ENCODE peak calls at places on chromosomes 1 and 21, in nine cellular contexts. One of them, this sample, is unnamed.

GRCh38 chr1:66607458-66607857 is 73.5 kb downstream of the SGIP1 start:
- DNase-seq in GM12878: no peak
- DNase-seq in K562: peak; percentile 13
- DNase-seq in SK-N-SH: no peak
- DNase-seq in stomach: no peak
- DNase-seq in upper lobe of left lung: no peak
- DNase-seq in transverse colon: no peak
- DNase-seq in suprapubic skin: no peak
- DNase-seq in esophagus muscularis mucosa: no peak
- DNase-seq in this sample: no peak

GRCh38 chr1:226510453-226510852 is 38.1 kb upstream of the STUM start:
- DNase-seq in K562: no peak
- DNase-seq in transverse colon: no peak
- DNase-seq in esophagus muscularis mucosa: no peak
- DNase-seq in SK-N-SH: no peak
- DNase-seq in upper lobe of left lung: no peak
- DNase-seq in GM12878: no peak
- DNase-seq in suprapubic skin: no peak
- DNase-seq in stomach: peak; percentile 13
- DNase-seq in this sample: no peak

GRCh38 chr1:32474954-32475353 is 10.1 kb downstream of the ZBTB8B start:
- DNase-seq in K562: no peak
- DNase-seq in GM12878: no peak
- DNase-seq in SK-N-SH: no peak
- DNase-seq in upper lobe of left lung: no peak
- DNase-seq in transverse colon: no peak
- DNase-seq in stomach: no peak
- DNase-seq in esophagus muscularis mucosa: no peak
- DNase-seq in suprapubic skin: no peak
- DNase-seq in this sample: no peak

GRCh38 chr1:53073899-53074311 is 11.9 kb downstream of the PODN start:
- DNase-seq in GM12878: no peak
- DNase-seq in suprapubic skin: peak; percentile 61
- DNase-seq in transverse colon: peak; percentile 8
- DNase-seq in esophagus muscularis mucosa: no peak
- DNase-seq in SK-N-SH: peak; percentile 28
- DNase-seq in K562: no peak
- DNase-seq in stomach: peak; percentile 22
- DNase-seq in upper lobe of left lung: peak; percentile 65
- DNase-seq in this sample: peak; percentile 88

GRCh38 chr1:37519613-37520012 is 5.0 kb upstream of the MEAF6 start:
- DNase-seq in suprapubic skin: no peak
- DNase-seq in upper lobe of left lung: no peak
- DNase-seq in SK-N-SH: no peak
- DNase-seq in stomach: no peak
- DNase-seq in esophagus muscularis mucosa: no peak
- DNase-seq in transverse colon: no peak
- DNase-seq in GM12878: no peak
- DNase-seq in K562: no peak
- DNase-seq in this sample: peak; percentile 10

GRCh38 chr1:112522621-112523020 is 13.9 kb downstream of the WNT2B start:
- DNase-seq in transverse colon: no peak
- DNase-seq in stomach: no peak
- DNase-seq in K562: no peak
- DNase-seq in upper lobe of left lung: no peak
- DNase-seq in suprapubic skin: no peak
- DNase-seq in GM12878: no peak
- DNase-seq in SK-N-SH: no peak
- DNase-seq in esophagus muscularis mucosa: no peak
- DNase-seq in this sample: no peak

GRCh38 chr1:94096797-94097549 is 24.0 kb downstream of the ABCA4 start:
- DNase-seq in GM12878: no peak
- DNase-seq in K562: no peak
- DNase-seq in upper lobe of left lung: no peak
- DNase-seq in stomach: no peak
- DNase-seq in esophagus muscularis mucosa: no peak
- DNase-seq in transverse colon: peak; percentile 13
- DNase-seq in SK-N-SH: no peak
- DNase-seq in suprapubic skin: no peak
- DNase-seq in this sample: peak; percentile 80

GRCh38 chr1:59116920-59117542 is 179.9 kb upstream of the FGGY start:
- DNase-seq in upper lobe of left lung: no peak
- DNase-seq in esophagus muscularis mucosa: peak; percentile 57
- DNase-seq in SK-N-SH: no peak
- DNase-seq in suprapubic skin: no peak
- DNase-seq in stomach: no peak
- DNase-seq in transverse colon: no peak
- DNase-seq in K562: no peak
- DNase-seq in GM12878: no peak
- DNase-seq in this sample: no peak

GRCh38 chr1:11237364-11237755 is 25.0 kb downstream of the MTOR start:
- DNase-seq in SK-N-SH: no peak
- DNase-seq in esophagus muscularis mucosa: no peak
- DNase-seq in upper lobe of left lung: no peak
- DNase-seq in K562: no peak
- DNase-seq in suprapubic skin: no peak
- DNase-seq in transverse colon: no peak
- DNase-seq in GM12878: no peak
- DNase-seq in stomach: no peak
- DNase-seq in this sample: no peak

GRCh38 chr21:34884346-34884929 is 164.7 kb downstream of the RUNX1 start:
- DNase-seq in esophagus muscularis mucosa: peak; percentile 21
- DNase-seq in suprapubic skin: no peak
- DNase-seq in SK-N-SH: no peak
- DNase-seq in K562: no peak
- DNase-seq in transverse colon: no peak
- DNase-seq in GM12878: no peak
- DNase-seq in stomach: no peak
- DNase-seq in upper lobe of left lung: no peak
- DNase-seq in this sample: no peak

GRCh38 chr1:214187152-214187900 is 93.6 kb upstream of the SMYD2 start:
- DNase-seq in GM12878: no peak
- DNase-seq in transverse colon: no peak
- DNase-seq in SK-N-SH: peak; percentile 78
- DNase-seq in suprapubic skin: no peak
- DNase-seq in K562: no peak
- DNase-seq in stomach: no peak
- DNase-seq in esophagus muscularis mucosa: no peak
- DNase-seq in upper lobe of left lung: peak; percentile 77
- DNase-seq in this sample: no peak

GRCh38 chr1:27686223-27686990 is 14.4 kb upstream of the IFI6 start:
- DNase-seq in suprapubic skin: no peak
- DNase-seq in upper lobe of left lung: peak; percentile 56
- DNase-seq in esophagus muscularis mucosa: no peak
- DNase-seq in stomach: peak; percentile 81
- DNase-seq in GM12878: no peak
- DNase-seq in transverse colon: peak; percentile 84
- DNase-seq in SK-N-SH: no peak
- DNase-seq in K562: no peak
- DNase-seq in this sample: no peak

GRCh38 chr1:216389774-216390173 is 33.5 kb downstream of the USH2A start:
- DNase-seq in upper lobe of left lung: no peak
- DNase-seq in SK-N-SH: no peak
- DNase-seq in K562: no peak
- DNase-seq in esophagus muscularis mucosa: no peak
- DNase-seq in suprapubic skin: no peak
- DNase-seq in stomach: no peak
- DNase-seq in transverse colon: no peak
- DNase-seq in GM12878: no peak
- DNase-seq in this sample: no peak

GRCh38 chr1:31041529-31041928 is 24.0 kb downstream of the PUM1 start:
- DNase-seq in GM12878: no peak
- DNase-seq in K562: no peak
- DNase-seq in upper lobe of left lung: no peak
- DNase-seq in transverse colon: no peak
- DNase-seq in stomach: no peak
- DNase-seq in SK-N-SH: no peak
- DNase-seq in esophagus muscularis mucosa: no peak
- DNase-seq in suprapubic skin: no peak
- DNase-seq in this sample: no peak

GRCh38 chr1:22712502-22713271 is 2.0 kb downstream of the EPHB2 start:
- DNase-seq in upper lobe of left lung: peak; percentile 56
- DNase-seq in esophagus muscularis mucosa: no peak
- DNase-seq in K562: no peak
- DNase-seq in GM12878: no peak
- DNase-seq in SK-N-SH: peak; percentile 68
- DNase-seq in transverse colon: peak; percentile 48
- DNase-seq in stomach: no peak
- DNase-seq in suprapubic skin: no peak
- DNase-seq in this sample: no peak

GRCh38 chr1:234125283-234125682 is 220.8 kb downstream of the SLC35F3 start:
- DNase-seq in SK-N-SH: peak; percentile 24
- DNase-seq in upper lobe of left lung: no peak
- DNase-seq in stomach: no peak
- DNase-seq in GM12878: no peak
- DNase-seq in transverse colon: peak; percentile 10
- DNase-seq in esophagus muscularis mucosa: peak; percentile 74
- DNase-seq in suprapubic skin: no peak
- DNase-seq in K562: peak; percentile 58
- DNase-seq in this sample: no peak

GRCh38 chr1:201460783-201461182 is 8.2 kb downstream of the PHLDA3 start:
- DNase-seq in suprapubic skin: no peak
- DNase-seq in GM12878: no peak
- DNase-seq in K562: no peak
- DNase-seq in SK-N-SH: no peak
- DNase-seq in upper lobe of left lung: no peak
- DNase-seq in stomach: no peak
- DNase-seq in transverse colon: no peak
- DNase-seq in esophagus muscularis mucosa: no peak
- DNase-seq in this sample: no peak

GRCh38 chr1:204286841-204287387 is 72.8 kb downstream of the PLEKHA6 start:
- DNase-seq in esophagus muscularis mucosa: no peak
- DNase-seq in upper lobe of left lung: no peak
- DNase-seq in K562: no peak
- DNase-seq in SK-N-SH: peak; percentile 51
- DNase-seq in suprapubic skin: no peak
- DNase-seq in transverse colon: peak; percentile 35
- DNase-seq in GM12878: no peak
- DNase-seq in stomach: peak; percentile 85
- DNase-seq in this sample: no peak

GRCh38 chr1:1024421-1025415 is 4.8 kb downstream of the AGRN start:
- DNase-seq in esophagus muscularis mucosa: no peak
- DNase-seq in suprapubic skin: no peak
- DNase-seq in K562: no peak
- DNase-seq in transverse colon: no peak
- DNase-seq in SK-N-SH: no peak
- DNase-seq in upper lobe of left lung: peak; percentile 84
- DNase-seq in stomach: peak; percentile 76
- DNase-seq in GM12878: no peak
- DNase-seq in this sample: no peak
- TF ChIP-seq POLR2AphosphoS5 in esophagus muscularis mucosa: no peak
- TF ChIP-seq POLR2AphosphoS5 in suprapubic skin: no peak
- TF ChIP-seq POLR2AphosphoS5 in K562: no peak
- TF ChIP-seq POLR2AphosphoS5 in transverse colon: no peak
- TF ChIP-seq POLR2AphosphoS5 in SK-N-SH: no peak
- TF ChIP-seq POLR2AphosphoS5 in upper lobe of left lung: no peak
- TF ChIP-seq POLR2AphosphoS5 in stomach: no peak
- TF ChIP-seq POLR2AphosphoS5 in GM12878: no peak
- TF ChIP-seq POLR2AphosphoS5 in this sample: no peak

DNA sequence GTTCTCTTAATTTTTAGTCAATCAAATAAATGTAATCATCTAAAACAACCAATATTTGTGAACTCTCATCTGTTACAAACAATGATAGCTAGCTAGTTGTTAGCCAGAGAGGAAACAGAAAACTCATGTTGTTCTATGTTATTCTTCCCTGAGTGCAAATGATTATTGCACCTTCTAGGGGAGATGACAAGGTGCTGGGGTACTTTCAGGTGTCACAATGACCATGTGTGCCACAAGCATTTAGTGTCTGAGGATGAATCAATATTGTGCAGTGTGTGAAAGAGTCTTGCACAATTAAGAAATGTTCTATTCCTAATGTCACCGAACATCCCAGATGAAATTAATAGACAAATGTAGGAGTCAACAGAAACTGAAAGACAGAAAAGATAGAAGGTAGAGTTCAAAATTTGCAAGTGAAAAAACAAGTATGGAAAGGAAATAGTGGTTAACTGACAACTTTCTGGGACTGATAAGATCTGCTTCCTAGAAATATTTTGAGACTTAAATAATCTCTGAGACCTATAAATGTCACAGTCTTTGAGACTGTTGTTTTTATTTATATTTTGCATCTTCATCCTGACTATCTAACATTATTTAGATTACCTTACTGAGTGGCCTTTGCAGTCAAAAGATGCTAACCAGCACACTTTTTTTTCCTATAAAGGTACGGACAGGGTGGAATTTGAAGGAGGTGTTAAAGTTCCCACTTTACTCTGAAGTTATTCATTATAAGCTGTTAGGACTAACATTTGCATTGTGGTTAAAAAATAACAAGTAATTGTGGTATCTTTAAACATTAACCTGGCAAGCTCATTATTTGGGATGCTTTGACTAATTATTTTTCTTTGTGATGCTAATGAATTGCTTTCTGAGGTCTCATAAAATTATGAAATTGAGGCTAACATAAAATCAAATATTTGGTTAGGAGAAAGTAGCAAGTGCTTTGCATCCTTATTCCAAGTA is 21.6 kb upstream of the DPYD start:
- DNase-seq in stomach: no peak
- DNase-seq in esophagus muscularis mucosa: no peak
- DNase-seq in upper lobe of left lung: no peak
- DNase-seq in GM12878: no peak
- DNase-seq in K562: no peak
- DNase-seq in suprapubic skin: no peak
- DNase-seq in transverse colon: no peak
- DNase-seq in SK-N-SH: no peak
- DNase-seq in this sample: no peak
- TF ChIP-seq EP300 in stomach: no peak
- TF ChIP-seq EP300 in esophagus muscularis mucosa: no peak
- TF ChIP-seq EP300 in upper lobe of left lung: no peak
- TF ChIP-seq EP300 in GM12878: no peak
- TF ChIP-seq EP300 in K562: no peak
- TF ChIP-seq EP300 in suprapubic skin: no peak
- TF ChIP-seq EP300 in transverse colon: no peak
- TF ChIP-seq EP300 in SK-N-SH: no peak
- TF ChIP-seq EP300 in this sample: no peak

GRCh38 chr1:205298191-205298994 is 23.2 kb downstream of the NUAK2 start:
- DNase-seq in GM12878: no peak
- DNase-seq in SK-N-SH: no peak
- DNase-seq in upper lobe of left lung: no peak
- DNase-seq in K562: no peak
- DNase-seq in transverse colon: no peak
- DNase-seq in esophagus muscularis mucosa: no peak
- DNase-seq in suprapubic skin: no peak
- DNase-seq in stomach: no peak
- DNase-seq in this sample: no peak
- TF ChIP-seq POLR2AphosphoS5 in GM12878: no peak
- TF ChIP-seq POLR2AphosphoS5 in SK-N-SH: peak; percentile 49
- TF ChIP-seq POLR2AphosphoS5 in upper lobe of left lung: no peak
- TF ChIP-seq POLR2AphosphoS5 in K562: no peak
- TF ChIP-seq POLR2AphosphoS5 in transverse colon: no peak
- TF ChIP-seq POLR2AphosphoS5 in esophagus muscularis mucosa: no peak
- TF ChIP-seq POLR2AphosphoS5 in suprapubic skin: no peak
- TF ChIP-seq POLR2AphosphoS5 in stomach: no peak
- TF ChIP-seq POLR2AphosphoS5 in this sample: no peak

DNA sequence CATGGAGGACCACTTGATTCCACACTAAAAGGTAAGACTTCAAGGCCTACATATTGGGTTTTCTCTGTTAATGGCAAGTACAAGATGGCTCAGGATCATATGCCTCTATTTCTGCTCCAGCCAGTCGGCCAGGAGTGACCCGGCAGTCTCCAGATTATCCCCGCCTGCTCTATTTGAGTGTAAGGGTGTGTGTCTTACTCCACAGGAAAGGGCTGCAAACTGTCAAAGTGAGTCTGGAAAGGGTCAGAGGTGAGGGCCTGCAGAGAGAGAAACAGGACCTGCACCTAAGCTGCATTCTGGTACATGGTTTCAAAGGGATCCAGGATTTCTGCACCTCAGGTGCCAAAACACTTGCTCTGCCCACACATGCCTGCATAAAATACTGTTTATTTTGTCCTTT is 9.2 kb downstream of the ZNF692 start:
- DNase-seq in GM12878: no peak
- DNase-seq in stomach: no peak
- DNase-seq in upper lobe of left lung: no peak
- DNase-seq in esophagus muscularis mucosa: no peak
- DNase-seq in suprapubic skin: no peak
- DNase-seq in K562: no peak
- DNase-seq in transverse colon: no peak
- DNase-seq in SK-N-SH: no peak
- DNase-seq in this sample: no peak
- TF ChIP-seq EP300 in GM12878: no peak
- TF ChIP-seq EP300 in stomach: no peak
- TF ChIP-seq EP300 in upper lobe of left lung: no peak
- TF ChIP-seq EP300 in esophagus muscularis mucosa: no peak
- TF ChIP-seq EP300 in suprapubic skin: no peak
- TF ChIP-seq EP300 in K562: no peak
- TF ChIP-seq EP300 in transverse colon: no peak
- TF ChIP-seq EP300 in SK-N-SH: no peak
- TF ChIP-seq EP300 in this sample: no peak